ENCODE peak calls at places on chromosomes 12 and 14, in four cellular contexts. Z is K562, B is cardiac fibroblast, P is adrenal gland. M is an unnamed sample.

GRCh38 chr12:93857279-93857894 is 180.2 kb downstream of the CRADD start:
- DNase-seq in Z (no peak), B (peak; percentile 51), P (peak; percentile 53), M (no peak)

GRCh38 chr12:40970320-40970907 is 217.7 kb upstream of the PDZRN4 start:
- DNase-seq in Z (peak; percentile 6), B (no peak), P (no peak), M (no peak)

GRCh38 chr12:19962192-19962591 is 406.1 kb upstream of the PDE3A start:
- DNase-seq in Z (no peak), B (no peak), P (no peak), M (no peak)

GRCh38 chr12:44101470-44101869 is 265.6 kb downstream of the TMEM117 start:
- DNase-seq in Z (no peak), B (no peak), P (no peak), M (no peak)

GRCh38 chr12:1502441-1502785 is 92.0 kb downstream of the FBXL14 start:
- DNase-seq in Z (no peak), B (peak; percentile 60), P (no peak), M (no peak)

GRCh38 chr12:66154776-66155175 is 15.0 kb downstream of the TMBIM4 start:
- DNase-seq in Z (no peak), B (peak; percentile 52), P (no peak), M (no peak)

GRCh38 chr14:99277534-99277933 is 5.5 kb upstream of the BCL11B start:
- DNase-seq in Z (no peak), B (no peak), P (no peak), M (no peak)

GRCh38 chr14:102323102-102323501 is 3.6 kb downstream of the ZNF839 start:
- DNase-seq in Z (no peak), B (peak; percentile 91), P (peak; percentile 85), M (peak; percentile 34)

GRCh38 chr14:98952595-98953325 is 319.2 kb downstream of the BCL11B start:
- DNase-seq in Z (no peak), B (peak; percentile 58), P (peak; percentile 85), M (no peak)

GRCh38 chr14:94120667-94121335 is 8.6 kb downstream of the IFI27L2 start:
- DNase-seq in Z (no peak), B (peak; percentile 22), P (peak; percentile 5), M (no peak)

GRCh38 chr12:68622250-68622649 is 11.6 kb downstream of the RAP1B start:
- DNase-seq in Z (no peak), B (no peak), P (no peak), M (no peak)

GRCh38 chr12:18171571-18171970 is 81.6 kb upstream of the RERGL start:
- DNase-seq in Z (no peak), B (no peak), P (no peak), M (no peak)

GRCh38 chr12:59372971-59373370 is 222.9 kb upstream of the SLC16A7 start:
- DNase-seq in Z (no peak), B (peak; percentile 3), P (no peak), M (peak; percentile 30)

GRCh38 chr14:104020471-104020870 is 65.0 kb upstream of the ASPG start:
- DNase-seq in Z (no peak), B (no peak), P (no peak), M (no peak)

GRCh38 chr12:110948041-110948440 is 27.7 kb upstream of the MYL2 start:
- DNase-seq in Z (no peak), B (no peak), P (no peak), M (no peak)

GRCh38 chr12:29088611-29089219 is 60.4 kb upstream of the FAR2 start:
- DNase-seq in Z (no peak), B (peak; percentile 48), P (no peak), M (no peak)

GRCh38 chr12:88951177-88951576 is 370.9 kb upstream of the KITLG start:
- DNase-seq in Z (no peak), B (no peak), P (no peak), M (no peak)

GRCh38 chr12:470133-470532 is 10.4 kb downstream of the B4GALNT3 start:
- DNase-seq in Z (no peak), B (no peak), P (peak; percentile 81), M (no peak)

GRCh38 chr12:2418579-2418978 is 365.8 kb downstream of the CACNA1C start:
- DNase-seq in Z (no peak), B (no peak), P (no peak), M (no peak)

GRCh38 chr12:122866379-122866778 is 29.5 kb downstream of the VPS37B start:
- DNase-seq in Z (no peak), B (no peak), P (no peak), M (no peak)

GRCh38 chr12:89051065-89051677 is 301.1 kb downstream of the DUSP6 start:
- DNase-seq in Z (peak; percentile 53), B (peak; percentile 84), P (no peak), M (peak; percentile 44)

GRCh38 chr12:100199347-100200136 is 1.1 kb upstream of the ACTR6 start:
- DNase-seq in Z (peak; percentile 80), B (peak; percentile 22), P (peak; percentile 84), M (peak; percentile 40)

GRCh38 chr14:64688028-64688427 is 16.2 kb upstream of the PLEKHG3 start:
- DNase-seq in Z (no peak), B (no peak), P (no peak), M (no peak)

GRCh38 chr12:105417732-105418131 is 87.2 kb downstream of the C12orf75 start:
- DNase-seq in Z (no peak), B (no peak), P (no peak), M (no peak)

GRCh38 chr12:132014915-132015280 is 65.2 kb downstream of the EP400 start:
- DNase-seq in Z (no peak), B (no peak), P (no peak), M (no peak)

GRCh38 chr14:21268612-21269251 is 510 bp downstream of the HNRNPC start:
- DNase-seq in Z (peak; percentile 41), B (peak; percentile 75), P (peak; percentile 45), M (peak; percentile 19)

GRCh38 chr14:53412819-53413664 is 259.9 kb upstream of the DDHD1 start:
- DNase-seq in Z (no peak), B (peak; percentile 15), P (no peak), M (no peak)

GRCh38 chr14:24197066-24197465 is 1.8 kb upstream of the TM9SF1 start:
- DNase-seq in Z (no peak), B (no peak), P (no peak), M (no peak)

GRCh38 chr12:95908573-95908972 is 33.8 kb downstream of the CCDC38 start:
- DNase-seq in Z (no peak), B (peak; percentile 80), P (no peak), M (no peak)

GRCh38 chr12:52631264-52631663 is 12.9 kb upstream of the KRT73 start:
- DNase-seq in Z (no peak), B (no peak), P (no peak), M (no peak)

GRCh38 chr14:35963209-35963608 is 137.1 kb downstream of the BRMS1L start:
- DNase-seq in Z (no peak), B (no peak), P (no peak), M (peak; percentile 8)
- TF ChIP-seq CTCF in Z (peak; percentile 18), B (no peak), P (no peak), M (peak; percentile 62)

GRCh38 chr14:42192659-42193425 is 586.2 kb downstream of the LRFN5 start:
- DNase-seq in Z (no peak), B (peak; percentile 90), P (no peak), M (no peak)

GRCh38 chr14:42193426-42193766 is 586.7 kb downstream of the LRFN5 start:
- DNase-seq in Z (no peak), B (no peak), P (no peak), M (no peak)

GRCh38 chr14:42185718-42186117 is 579.0 kb downstream of the LRFN5 start:
- DNase-seq in Z (no peak), B (no peak), P (no peak), M (no peak)

GRCh38 chr14:42190744-42191143 is 584.1 kb downstream of the LRFN5 start:
- DNase-seq in Z (no peak), B (no peak), P (no peak), M (no peak)
- TF ChIP-seq CTCF in Z (no peak), B (no peak), P (no peak), M (no peak)

DNA sequence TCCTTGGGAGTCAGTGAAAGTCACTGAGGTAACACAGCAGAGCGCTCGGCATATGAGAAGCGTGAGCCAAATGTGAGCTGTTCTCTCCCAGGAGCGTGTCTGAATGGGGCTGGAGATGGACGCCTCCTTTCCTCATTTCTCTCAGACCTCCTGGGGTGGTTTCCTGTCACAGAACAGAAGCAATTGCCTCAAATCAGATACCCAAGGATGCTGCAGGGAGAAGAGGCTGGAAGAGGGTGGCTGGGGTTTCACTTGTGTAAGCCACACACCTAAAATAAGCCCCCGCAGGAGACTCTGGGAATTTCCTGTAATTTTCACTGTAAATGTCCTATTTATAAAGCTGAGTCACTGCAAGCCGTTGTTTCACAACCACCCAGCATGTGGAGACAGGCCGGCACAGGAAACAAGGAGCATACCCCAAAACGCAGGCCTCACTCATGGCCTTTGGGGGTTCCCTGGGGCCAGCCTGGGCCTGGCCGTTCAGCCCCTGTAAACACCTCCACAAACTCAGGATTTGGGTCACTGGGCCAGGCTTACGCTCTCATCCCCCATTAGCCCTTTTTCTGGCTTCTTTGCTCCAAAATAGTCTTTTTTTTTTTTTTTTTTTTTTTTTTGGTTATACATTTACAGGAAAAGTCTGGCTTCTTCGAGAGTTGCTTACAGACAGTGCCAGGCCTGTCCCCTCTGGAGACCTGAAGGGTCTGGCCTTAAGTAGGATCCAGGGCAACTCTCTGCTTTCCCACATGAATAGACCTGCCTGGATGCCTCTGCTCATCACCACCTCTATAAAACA is 55.3 kb downstream of the VCPKMT start:
- DNase-seq in Z (peak; percentile 68), B (peak; percentile 95), P (peak; percentile 84), M (peak; percentile 23)
- TF ChIP-seq CTCF in Z (peak; percentile 17), B (peak; percentile 22), P (peak; percentile 40), M (peak; percentile 11)

GRCh38 chr12:102510031-102510430 is 29.7 kb upstream of the IGF1 start:
- DNase-seq in Z (no peak), B (no peak), P (no peak), M (no peak)

GRCh38 chr12:102511575-102511974 is 31.2 kb upstream of the IGF1 start:
- DNase-seq in Z (no peak), B (no peak), P (no peak), M (no peak)

GRCh38 chr12:102508052-102508451 is 27.7 kb upstream of the IGF1 start:
- DNase-seq in Z (no peak), B (no peak), P (no peak), M (no peak)

GRCh38 chr12:102512523-102512922 is 32.2 kb upstream of the IGF1 start:
- DNase-seq in Z (no peak), B (no peak), P (no peak), M (no peak)

GRCh38 chr12:102510463-102510862 is 30.1 kb upstream of the IGF1 start:
- DNase-seq in Z (no peak), B (no peak), P (no peak), M (no peak)
- TF ChIP-seq CTCF in Z (no peak), B (no peak), P (no peak), M (no peak)

DNA sequence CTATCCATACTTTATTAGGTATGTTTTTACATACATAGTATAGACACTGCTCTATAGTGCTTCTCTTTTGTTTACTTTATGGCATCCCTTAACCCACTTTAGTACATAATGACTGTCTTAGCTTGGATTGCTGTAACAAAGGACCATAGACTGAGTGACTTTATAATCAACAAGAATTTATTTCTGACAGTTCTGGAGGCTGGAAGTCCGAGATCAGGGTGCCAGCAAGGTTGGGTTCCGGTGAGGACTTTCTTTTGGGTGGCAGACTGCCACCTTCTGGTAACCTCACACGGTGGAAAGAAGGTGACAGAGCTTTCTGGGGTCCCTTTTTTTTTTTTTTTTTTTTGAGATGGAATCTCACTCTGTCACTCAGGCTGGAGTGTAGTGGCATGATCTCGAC is 48.6 kb upstream of the PPM1H start:
- DNase-seq in Z (no peak), B (no peak), P (no peak), M (peak; percentile 8)
- TF ChIP-seq CTCF in Z (peak; percentile 21), B (peak; percentile 12), P (no peak), M (no peak)